ENCODE peak calls at places on chromosomes 7 and 10, in four cellular contexts. One of them, this sample, is unnamed.

GRCh38 chr10:117212176-117212575 is 14.9 kb downstream of the KCNK18 start:
- DNase-seq in CD4-positive, alpha-beta T cell: no peak
- DNase-seq in chondrocyte: no peak
- DNase-seq in GM04504: no peak
- DNase-seq in this sample: no peak

GRCh38 chr10:63464402-63465292 is 1.1 kb downstream of the JMJD1C start:
- DNase-seq in GM04504: no peak
- DNase-seq in CD4-positive, alpha-beta T cell: no peak
- DNase-seq in chondrocyte: peak; percentile 87
- DNase-seq in this sample: no peak

GRCh38 chr10:73486601-73487000 is 9.2 kb downstream of the PPP3CB start:
- DNase-seq in CD4-positive, alpha-beta T cell: no peak
- DNase-seq in GM04504: no peak
- DNase-seq in chondrocyte: no peak
- DNase-seq in this sample: no peak

GRCh38 chr7:156751319-156751718 is 110.7 kb downstream of the RNF32 start:
- DNase-seq in chondrocyte: no peak
- DNase-seq in GM04504: peak; percentile 65
- DNase-seq in CD4-positive, alpha-beta T cell: no peak
- DNase-seq in this sample: peak; percentile 30

GRCh38 chr7:117582219-117582704 is 102.4 kb downstream of the CFTR start:
- DNase-seq in GM04504: peak; percentile 84
- DNase-seq in chondrocyte: no peak
- DNase-seq in CD4-positive, alpha-beta T cell: no peak
- DNase-seq in this sample: peak; percentile 91

GRCh38 chr10:77350711-77351119 is 286.9 kb downstream of the KCNMA1 start:
- DNase-seq in CD4-positive, alpha-beta T cell: no peak
- DNase-seq in chondrocyte: no peak
- DNase-seq in GM04504: peak; percentile 97
- DNase-seq in this sample: peak; percentile 92

GRCh38 chr10:108410231-108410630 is 1245.7 kb upstream of the SORCS1 start:
- DNase-seq in chondrocyte: no peak
- DNase-seq in GM04504: no peak
- DNase-seq in CD4-positive, alpha-beta T cell: no peak
- DNase-seq in this sample: no peak

GRCh38 chr7:41298343-41298875 is 404.5 kb downstream of the INHBA start:
- DNase-seq in GM04504: no peak
- DNase-seq in chondrocyte: no peak
- DNase-seq in CD4-positive, alpha-beta T cell: no peak
- DNase-seq in this sample: peak; percentile 46

GRCh38 chr10:14971867-14972448 is 12.8 kb downstream of the MEIG1 start:
- DNase-seq in CD4-positive, alpha-beta T cell: peak; percentile 41
- DNase-seq in GM04504: no peak
- DNase-seq in chondrocyte: no peak
- DNase-seq in this sample: no peak

GRCh38 chr10:125127110-125127509 is 33.3 kb downstream of the CTBP2 start:
- DNase-seq in GM04504: no peak
- DNase-seq in chondrocyte: peak; percentile 51
- DNase-seq in CD4-positive, alpha-beta T cell: no peak
- DNase-seq in this sample: no peak

GRCh38 chr7:117296066-117296465 is 26.8 kb downstream of the WNT2 start:
- DNase-seq in GM04504: no peak
- DNase-seq in chondrocyte: no peak
- DNase-seq in CD4-positive, alpha-beta T cell: no peak
- DNase-seq in this sample: no peak

GRCh38 chr7:28432105-28432504 is 19.8 kb downstream of the CREB5 start:
- DNase-seq in GM04504: no peak
- DNase-seq in chondrocyte: no peak
- DNase-seq in CD4-positive, alpha-beta T cell: no peak
- DNase-seq in this sample: no peak

GRCh38 chr10:66265398-66265797 is 660.4 kb upstream of the LRRTM3 start:
- DNase-seq in GM04504: no peak
- DNase-seq in chondrocyte: no peak
- DNase-seq in CD4-positive, alpha-beta T cell: no peak
- DNase-seq in this sample: no peak

GRCh38 chr10:665579-666091 is 23.8 kb downstream of the DIP2C start:
- DNase-seq in chondrocyte: no peak
- DNase-seq in CD4-positive, alpha-beta T cell: no peak
- DNase-seq in GM04504: no peak
- DNase-seq in this sample: no peak

GRCh38 chr10:24952701-24953349 is 419 bp upstream of the PRTFDC1 start:
- DNase-seq in chondrocyte: no peak
- DNase-seq in GM04504: no peak
- DNase-seq in CD4-positive, alpha-beta T cell: peak; percentile 54
- DNase-seq in this sample: no peak